ENCODE peak calls at places on chromosome 9, in seven cellular contexts. P is H54, I is tibial nerve, U is choroid plexus epithelial cell, C is BJ, T is HFFc6, L is sigmoid colon. K is an unnamed sample.

GRCh38 chr9:3343671-3344070 is 182.1 kb downstream of the RFX3 start:
- DNase-seq in U (no peak), I (no peak), T (no peak), L (no peak), P (no peak), C (no peak), K (no peak)

GRCh38 chr9:138112791-138113600 is 235.4 kb downstream of the CACNA1B start:
- DNase-seq in C (no peak), I (no peak), U (no peak), P (no peak), T (no peak), L (no peak), K (no peak)

GRCh38 chr9:137688725-137689124 is 69.9 kb downstream of the EHMT1 start:
- DNase-seq in L (no peak), P (no peak), U (no peak), C (no peak), T (no peak), I (no peak), K (no peak)

GRCh38 chr9:120438111-120438510 is 141.9 kb downstream of the CDK5RAP2 start:
- DNase-seq in L (no peak), T (no peak), P (no peak), I (no peak), U (peak), C (no peak), K (no peak)

GRCh38 chr9:6307551-6308096 is 20.6 kb upstream of the TPD52L3 start:
- DNase-seq in T (no peak), I (no peak), P (no peak), C (no peak), U (peak), L (no peak), K (no peak)

GRCh38 chr9:37752646-37753488 is 738 bp upstream of the TRMT10B start:
- DNase-seq in P (no peak), T (no peak), L (no peak), C (no peak), I (no peak), U (no peak), K (no peak)

GRCh38 chr9:35415769-35416427 is 74.0 kb upstream of the RUSC2 start:
- DNase-seq in I (no peak), T (no peak), U (no peak), C (no peak), P (no peak), L (no peak), K (no peak)

GRCh38 chr9:101739311-101739710 is 864 bp upstream of the GRIN3A start:
- DNase-seq in U (no peak), C (no peak), I (no peak), L (no peak), T (no peak), P (no peak), K (no peak)

GRCh38 chr9:89498845-89499480 is 1.1 kb upstream of the SEMA4D start:
- DNase-seq in U (no peak), I (no peak), T (no peak), L (no peak), P (no peak), C (no peak), K (peak)

GRCh38 chr9:135468866-135469521 is 10.6 kb upstream of the PPP1R26 start:
- DNase-seq in C (no peak), L (no peak), T (peak), I (no peak), U (peak), P (peak), K (peak)

GRCh38 chr9:130664191-130665028 is at the start of gene PRDM12:
- DNase-seq in C (no peak), T (no peak), U (no peak), P (no peak), I (no peak), L (no peak), K (no peak)

GRCh38 chr9:127731938-127732337 is 3.2 kb downstream of the TOR2A start:
- DNase-seq in L (peak), U (no peak), C (no peak), I (no peak), T (no peak), P (no peak), K (no peak)

GRCh38 chr9:33304367-33304766 is 14.1 kb downstream of the NFX1 start:
- DNase-seq in T (no peak), C (no peak), P (no peak), U (no peak), I (no peak), L (no peak), K (no peak)

GRCh38 chr9:88816141-88816540 is 175.1 kb upstream of the S1PR3 start:
- DNase-seq in P (peak), L (no peak), U (peak), T (peak), C (peak), I (no peak), K (no peak)

GRCh38 chr9:97128919-97129318 is 90.0 kb upstream of the CTSV start:
- DNase-seq in P (no peak), I (no peak), U (no peak), C (no peak), L (no peak), T (no peak), K (no peak)

GRCh38 chr9:130482463-130482862 is 37.7 kb downstream of the ASS1 start:
- DNase-seq in I (no peak), U (peak), C (no peak), L (no peak), T (no peak), P (no peak), K (no peak)

GRCh38 chr9:122389799-122390481 is 19.1 kb downstream of the PTGS1 start:
- DNase-seq in U (no peak), T (no peak), C (no peak), P (no peak), L (peak), I (no peak), K (no peak)

GRCh38 chr9:100281069-100281468 is 71.7 kb downstream of the TEX10 start:
- DNase-seq in T (no peak), L (no peak), I (no peak), U (no peak), C (no peak), P (no peak), K (no peak)

GRCh38 chr9:98168952-98169488 is 23.4 kb downstream of the CORO2A start:
- DNase-seq in U (peak), I (peak), C (no peak), P (peak), T (peak), L (peak), K (peak)

GRCh38 chr9:35835216-35835604 is 6.2 kb downstream of the TMEM8B start:
- DNase-seq in I (no peak), T (no peak), L (peak), U (peak), C (no peak), P (no peak), K (peak)

GRCh38 chr9:80964951-80965350 is 724.4 kb downstream of the TLE1 start:
- DNase-seq in I (no peak), U (peak), C (no peak), L (no peak), T (no peak), P (no peak), K (no peak)

GRCh38 chr9:114512337-114512874 is 7.1 kb upstream of the WHRN start:
- DNase-seq in L (no peak), T (no peak), I (no peak), C (no peak), P (no peak), U (no peak), K (no peak)

GRCh38 chr9:90219548-90220118 is 423.0 kb downstream of the DIRAS2 start:
- DNase-seq in L (no peak), P (no peak), U (no peak), C (no peak), I (no peak), T (no peak), K (peak)

GRCh38 chr9:137606005-137606601 is 617 bp downstream of the ARRDC1 start:
- DNase-seq in P (no peak), L (no peak), U (no peak), T (no peak), C (no peak), I (no peak), K (no peak)

GRCh38 chr9:92969516-92970466 is 22.5 kb downstream of the FGD3 start:
- DNase-seq in C (no peak), P (no peak), T (no peak), U (no peak), I (no peak), L (no peak), K (no peak)

GRCh38 chr9:18849186-18849724 is 183.8 kb downstream of the SAXO1 start:
- DNase-seq in L (no peak), T (no peak), P (no peak), U (no peak), I (no peak), C (no peak), K (no peak)

GRCh38 chr9:108903437-108904103 is 30.4 kb downstream of the ELP1 start:
- DNase-seq in U (peak), T (no peak), L (no peak), P (no peak), I (no peak), C (no peak), K (no peak)

GRCh38 chr9:85268024-85268610 is 473.6 kb downstream of the AGTPBP1 start:
- DNase-seq in U (no peak), I (no peak), C (no peak), L (no peak), T (no peak), P (no peak), K (no peak)

K was measured in activated CD8-positive, alpha-beta T cell treated with anti-CD3 and anti-CD28 coated beads, Interleukin-2, amount 10 ng/mL, durations not matched to agents 7 days and 5 days.